ENCODE peak calls at places on chromosome 21, in six cellular contexts. J, E, G, O, I and H are unnamed samples. For H3K4me1 and H3K9me3, the result is how much of the 10 kb centered on the place peaks cover.

GRCh38 chr21:36478941-36479340 is 981 bp downstream of the CLDN14 start:
- DNase-seq in I (no peak), J (no peak), O (no peak), E (no peak), G (peak), H (no peak)

GRCh38 chr21:38997051-38997450 is 186.2 kb downstream of the PSMG1 start:
- DNase-seq in G (no peak), E (no peak), I (no peak), J (no peak), O (no peak), H (no peak)

GRCh38 chr21:26007911-26008579 is 162.5 kb downstream of the APP start:
- DNase-seq in G (no peak), O (no peak), I (no peak), J (no peak), E (no peak), H (no peak)

GRCh38 chr21:37849703-37850102 is 66.6 kb downstream of the KCNJ6 start:
- DNase-seq in O (no peak), I (no peak), J (no peak), G (no peak), E (no peak), H (no peak)

GRCh38 chr21:36429672-36430546 is 44.7 kb downstream of the CHAF1B start:
- DNase-seq in I (peak), J (peak), E (peak), G (peak), O (no peak), H (peak)

GRCh38 chr21:46457801-46458314 is 833 bp upstream of the DIP2A start:
- DNase-seq in G (peak), E (peak), J (peak), O (no peak), I (peak), H (no peak)

GRCh38 chr21:26715878-26716506 is 129.2 kb downstream of the ADAMTS1 start:
- DNase-seq in O (no peak), G (peak), I (peak), J (peak), E (no peak), H (no peak)

GRCh38 chr21:29939859-29940245 is at the start of gene GRIK1:
- DNase-seq in G (peak), E (no peak), J (no peak), I (no peak), O (no peak), H (no peak)

GRCh38 chr21:37535672-37536071 is 169.1 kb downstream of the DYRK1A start:
- DNase-seq in E (no peak), J (no peak), G (no peak), I (no peak), O (no peak), H (no peak)

GRCh38 chr21:46518983-46519583 is 60.4 kb downstream of the DIP2A start:
- DNase-seq in I (no peak), G (peak), J (no peak), O (no peak), E (no peak), H (no peak)

GRCh38 chr21:23507501-23507900 is 2099.8 kb downstream of the MRPL39 start:
- DNase-seq in J (no peak), O (no peak), G (no peak), E (no peak), I (no peak), H (no peak)

GRCh38 chr21:16530656-16531055 is 800.9 kb downstream of the USP25 start:
- DNase-seq in G (no peak), I (no peak), O (no peak), J (no peak), E (no peak), H (no peak)

GRCh38 chr21:21200103-21200938 is 202.1 kb downstream of the NCAM2 start:
- DNase-seq in O (no peak), I (no peak), E (no peak), J (no peak), G (no peak), H (peak)

GRCh38 chr21:25878334-25878733 is 143.6 kb downstream of the GABPA start:
- DNase-seq in I (no peak), E (no peak), G (no peak), O (no peak), J (no peak), H (no peak)

GRCh38 chr21:18294100-18294499 is 49.5 kb downstream of the CHODL start:
- DNase-seq in O (no peak), J (no peak), E (no peak), G (no peak), I (no peak), H (no peak)

GRCh38 chr21:32306021-32306780 is 7.5 kb downstream of the MRAP start:
- DNase-seq in I (peak), J (no peak), G (peak), E (no peak), O (no peak), H (no peak)

GRCh38 chr21:17725339-17725738 is 93.8 kb downstream of the C21orf91 start:
- DNase-seq in I (no peak), O (no peak), G (no peak), J (no peak), E (no peak), H (no peak)

GRCh38 chr21:28745131-28746055 is 247.3 kb downstream of the LTN1 start:
- DNase-seq in O (peak), E (peak), G (peak), I (peak), J (peak), H (peak)
- H3K4me1 ChIP-seq in O (under half), E (under half), G (under half), I (under half), J (under half), H (under half)

GRCh38 chr21:15365751-15366392 is 301.1 kb upstream of the NRIP1 start:
- DNase-seq in G (no peak), I (no peak), J (no peak), E (no peak), O (no peak), H (no peak)

GRCh38 chr21:15367061-15367626 is 302.3 kb upstream of the NRIP1 start:
- DNase-seq in J (no peak), O (no peak), I (no peak), G (no peak), E (no peak), H (no peak)

GRCh38 chr21:15363921-15364320 is 299.1 kb upstream of the NRIP1 start:
- DNase-seq in O (no peak), J (no peak), I (no peak), G (no peak), E (no peak), H (no peak)

DNA sequence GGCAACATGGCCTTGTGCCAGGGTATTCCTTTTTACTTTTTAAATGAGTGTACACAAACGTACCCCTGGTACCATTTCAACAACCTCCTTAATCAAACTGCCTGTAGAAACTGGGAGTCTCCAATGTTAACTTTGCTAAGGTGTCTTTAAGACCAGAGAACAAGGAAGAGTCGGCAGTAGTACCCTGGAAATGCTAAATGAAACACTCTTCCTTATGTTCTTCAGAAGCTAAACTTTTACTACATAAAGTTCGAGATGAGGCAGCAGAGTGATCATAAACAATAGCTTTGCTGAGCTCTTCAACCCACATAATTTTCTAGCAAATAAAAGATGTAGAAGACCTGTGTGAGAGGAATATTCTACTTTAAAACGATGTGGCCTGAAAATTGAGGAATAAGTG is 297.7 kb upstream of the NRIP1 start:
- DNase-seq in J (no peak), I (no peak), G (no peak), O (no peak), E (no peak), H (no peak)
- H3K9me3 ChIP-seq in J (under half), I (under half), G (under half), O (under half), E (under half), H (under half)

GRCh38 chr21:33360281-33360680 is 35.5 kb downstream of the IFNAR1 start:
- DNase-seq in O (no peak), I (no peak), J (no peak), E (no peak), G (no peak), H (no peak)
- H3K4me1 ChIP-seq in O (under half), I (under half), J (under half), E (under half), G (under half), H (under half)

DNA sequence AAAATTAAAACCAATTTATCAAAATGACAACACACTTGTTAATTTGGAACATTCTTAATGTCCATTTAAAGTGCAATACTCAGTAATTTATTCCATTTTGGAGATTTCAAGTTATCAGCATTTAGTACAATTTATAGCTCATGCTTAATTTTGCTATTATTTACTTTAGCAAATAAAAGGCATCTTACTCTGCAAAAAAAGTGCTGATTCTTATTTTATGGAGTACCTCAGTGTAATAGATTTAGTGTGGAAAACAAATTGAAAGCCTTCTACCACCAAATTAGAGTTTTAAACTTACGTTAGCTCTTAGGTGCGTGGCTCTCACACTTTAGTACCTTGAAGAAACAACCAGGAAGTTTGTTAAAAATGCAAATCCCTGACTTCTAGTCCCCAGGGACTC is 208.4 kb upstream of the NRIP1 start:
- DNase-seq in J (no peak), O (no peak), E (no peak), I (no peak), G (no peak), H (no peak)
- H3K9me3 ChIP-seq in J (under half), O (under half), E (under half), I (under half), G (under half), H (under half)

GRCh38 chr21:42469272-42469671 is 26.8 kb downstream of the RSPH1 start:
- DNase-seq in O (no peak), E (no peak), J (no peak), I (no peak), G (no peak), H (no peak)
- H3K4me1 ChIP-seq in O (under half), E (under half), J (under half), I (under half), G (under half), H (under half)

GRCh38 chr21:40139636-40140035 is 272.4 kb downstream of the PCP4 start:
- DNase-seq in O (no peak), I (no peak), G (no peak), J (no peak), E (no peak), H (no peak)
- H3K9me3 ChIP-seq in O (under half), I (under half), G (under half), J (under half), E (under half), H (under half)

DNA sequence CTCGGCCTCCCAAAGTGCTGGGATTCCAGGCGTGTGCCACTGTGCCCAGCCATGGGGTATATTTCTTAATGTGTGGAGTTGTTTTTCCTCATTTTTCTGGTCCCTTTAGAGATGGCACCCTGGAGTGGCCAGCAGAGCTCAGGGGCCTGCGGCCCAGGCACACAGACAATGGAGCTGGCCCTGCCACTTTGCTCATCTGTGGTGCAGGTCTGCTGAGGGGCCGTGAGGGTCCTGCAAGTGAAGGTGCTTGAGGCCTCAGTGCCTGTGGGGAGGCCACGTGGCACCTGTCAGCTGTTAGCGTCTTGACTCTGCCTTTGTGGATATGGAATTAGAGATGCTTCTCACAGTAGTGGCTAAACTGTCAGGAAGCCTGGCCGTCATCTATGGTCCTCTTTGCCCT is 7.5 kb downstream of the COL18A1 start:
- DNase-seq in E (no peak), G (no peak), O (no peak), J (no peak), I (no peak), H (no peak)
- H3K4me1 ChIP-seq in E (under half), G (half or more), O (under half), J (under half), I (under half), H (half or more)

GRCh38 chr21:35075546-35075945 is 26.4 kb upstream of the RUNX1 start:
- DNase-seq in J (no peak), O (no peak), G (no peak), E (no peak), I (no peak), H (no peak)

GRCh38 chr21:35070436-35070835 is 21.3 kb upstream of the RUNX1 start:
- DNase-seq in E (no peak), O (no peak), J (no peak), I (no peak), G (no peak), H (no peak)

GRCh38 chr21:35071347-35071746 is 22.2 kb upstream of the RUNX1 start:
- DNase-seq in I (no peak), J (no peak), E (no peak), O (no peak), G (no peak), H (no peak)

GRCh38 chr21:35072557-35072956 is 23.5 kb upstream of the RUNX1 start:
- DNase-seq in G (no peak), O (no peak), I (no peak), E (no peak), J (no peak), H (no peak)

DNA sequence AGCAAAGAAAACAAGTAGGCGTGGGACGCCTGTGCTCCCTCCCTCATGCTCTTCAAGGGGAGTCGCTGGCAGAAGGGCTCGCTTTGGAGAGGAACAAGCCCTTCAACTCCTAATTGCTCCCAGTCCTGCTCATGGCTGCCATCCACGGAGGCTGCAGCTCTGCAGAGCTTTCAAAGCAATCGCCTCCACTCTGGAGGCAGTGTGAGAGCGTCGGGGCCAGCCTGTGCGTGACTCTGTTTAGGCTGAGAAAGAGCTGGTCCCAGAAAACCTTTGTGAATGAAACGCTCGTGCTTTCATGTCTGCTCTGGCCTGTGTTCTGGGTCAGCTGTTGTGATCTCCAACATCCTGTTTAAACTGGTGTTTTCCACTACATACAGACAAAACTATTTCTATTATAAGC is 23.9 kb upstream of the RUNX1 start:
- DNase-seq in O (no peak), G (no peak), I (no peak), J (no peak), E (no peak), H (no peak)
- H3K9me3 ChIP-seq in O (under half), G (under half), I (under half), J (under half), E (under half), H (under half)